ENCODE peak calls at places on chromosome 22, in eight cellular contexts. K, T, H, F, W, J, Y and N are unnamed samples.

GRCh38 chr22:44574581-44575343 is 76.7 kb upstream of the RTL6 start:
- DNase-seq in J (no peak), K (no peak), F (no peak), H (no peak), W (no peak), T (no peak), Y (peak), N (no peak)

GRCh38 chr22:26599505-26599904 is 9.6 kb upstream of the TPST2 start:
- DNase-seq in W (no peak), H (no peak), J (no peak), F (no peak), T (no peak), K (no peak), Y (no peak), N (no peak)

GRCh38 chr22:36571991-36572390 is 43.0 kb upstream of the EIF3D start:
- DNase-seq in Y (no peak), F (no peak), H (no peak), W (no peak), K (no peak), T (peak), J (no peak), N (no peak)

GRCh38 chr22:27185903-27186302 is 528.5 kb downstream of the MIAT start:
- DNase-seq in J (no peak), T (no peak), H (no peak), W (no peak), K (peak), Y (no peak), F (no peak), N (no peak)

GRCh38 chr22:29704528-29705285 is 15.1 kb upstream of the CABP7 start:
- DNase-seq in H (no peak), Y (no peak), J (peak), T (peak), F (peak), K (no peak), W (no peak), N (no peak)

GRCh38 chr22:19195796-19196731 is 17.5 kb upstream of the SLC25A1 start:
- DNase-seq in F (no peak), W (no peak), Y (no peak), T (no peak), J (no peak), K (no peak), H (no peak), N (no peak)

GRCh38 chr22:36027960-36028645 is 521 bp downstream of the RBFOX2 start:
- DNase-seq in F (peak), J (no peak), H (peak), T (no peak), Y (peak), W (peak), K (peak), N (peak)

GRCh38 chr22:31962392-31963113 is 18.2 kb downstream of the YWHAH start:
- DNase-seq in J (no peak), W (no peak), Y (no peak), H (no peak), K (no peak), F (no peak), T (no peak), N (no peak)

GRCh38 chr22:18078329-18079041 is 695 bp downstream of the PEX26 start:
- DNase-seq in J (peak), F (no peak), T (peak), Y (peak), W (no peak), K (no peak), H (peak), N (no peak)

GRCh38 chr22:25232301-25232700 is 12.9 kb downstream of the CRYBB2 start:
- DNase-seq in K (no peak), H (no peak), F (no peak), W (no peak), T (no peak), J (peak), Y (no peak), N (no peak)

GRCh38 chr22:17733484-17733883 is 40.8 kb downstream of the BID start:
- DNase-seq in Y (no peak), T (no peak), F (no peak), K (no peak), W (no peak), H (no peak), J (no peak), N (no peak)

GRCh38 chr22:19819911-19820879 is 34.5 kb downstream of the GNB1L start:
- DNase-seq in H (no peak), J (no peak), K (no peak), T (no peak), F (no peak), W (no peak), Y (no peak), N (peak)

GRCh38 chr22:46660604-46661201 is 40.5 kb downstream of the GRAMD4 start:
- DNase-seq in J (no peak), W (no peak), Y (no peak), H (no peak), K (no peak), T (peak), F (no peak), N (no peak)

GRCh38 chr22:29208502-29208862 is 2.8 kb downstream of the EMID1 start:
- DNase-seq in T (no peak), F (no peak), H (no peak), K (no peak), W (no peak), Y (no peak), J (no peak), N (no peak)

GRCh38 chr22:19448076-19448607 is 631 bp upstream of the C22orf39 start:
- DNase-seq in T (peak), W (no peak), F (no peak), J (peak), K (no peak), H (peak), Y (peak), N (no peak)

GRCh38 chr22:29581799-29582198 is 886 bp upstream of the NIPSNAP1 start:
- DNase-seq in J (no peak), H (no peak), W (no peak), Y (no peak), K (no peak), F (no peak), T (peak), N (no peak)

GRCh38 chr22:32660292-32660691 is 141.2 kb upstream of the TIMP3 start:
- DNase-seq in K (no peak), F (peak), Y (peak), W (peak), T (peak), J (peak), H (peak), N (no peak)

GRCh38 chr22:48335442-48336139 is 1492.1 kb downstream of the BRD1 start:
- DNase-seq in W (no peak), H (no peak), K (no peak), F (no peak), Y (peak), T (no peak), J (no peak), N (no peak)

GRCh38 chr22:45518580-45518991 is 15.9 kb downstream of the FBLN1 start:
- DNase-seq in H (no peak), F (no peak), Y (no peak), K (no peak), T (peak), J (no peak), W (no peak), N (no peak)

GRCh38 chr22:41028841-41029240 is 63.6 kb upstream of the EP300 start:
- DNase-seq in K (no peak), F (no peak), Y (no peak), W (no peak), H (no peak), T (no peak), J (peak), N (no peak)

GRCh38 chr22:44383071-44383575 is 70.4 kb upstream of the SHISAL1 start:
- DNase-seq in W (no peak), K (no peak), H (no peak), F (no peak), T (no peak), J (no peak), Y (no peak), N (no peak)

GRCh38 chr22:19429950-19430889 is 1.3 kb downstream of the HIRA start:
- DNase-seq in J (peak), H (peak), F (no peak), W (no peak), K (no peak), Y (no peak), T (peak), N (no peak)

GRCh38 chr22:42716649-42717127 is 4.0 kb downstream of the A4GALT start:
- DNase-seq in H (no peak), Y (no peak), T (no peak), K (no peak), W (no peak), F (no peak), J (no peak), N (no peak)

GRCh38 chr22:30572840-30573593 is 1.4 kb downstream of the GAL3ST1 start:
- DNase-seq in T (peak), W (no peak), H (no peak), Y (no peak), F (peak), K (no peak), J (no peak), N (no peak)

GRCh38 chr22:23218867-23219251 is 38.5 kb downstream of the BCR start:
- DNase-seq in J (peak), F (no peak), K (no peak), H (no peak), Y (peak), W (peak), T (peak), N (peak)

GRCh38 chr22:36546092-36546804 is 17.3 kb upstream of the EIF3D start:
- DNase-seq in J (peak), Y (peak), F (peak), H (peak), T (peak), W (no peak), K (no peak), N (no peak)

GRCh38 chr22:49663823-49664222 is 163.8 kb downstream of the BRD1 start:
- DNase-seq in J (no peak), H (no peak), Y (no peak), W (peak), T (no peak), K (peak), F (no peak), N (no peak)

GRCh38 chr22:34761111-34761510 is 304.8 kb upstream of the ISX start:
- DNase-seq in H (no peak), F (no peak), K (no peak), W (no peak), J (no peak), Y (no peak), T (no peak), N (no peak)

GRCh38 chr22:41576877-41577276 is 12.8 kb downstream of the PMM1 start:
- DNase-seq in W (peak), F (no peak), K (no peak), H (peak), T (peak), Y (peak), J (peak), N (no peak)

GRCh38 chr22:47175761-47176359 is 413.4 kb downstream of the TBC1D22A start:
- DNase-seq in F (no peak), H (no peak), W (no peak), Y (peak), K (peak), J (no peak), T (peak), N (peak)

GRCh38 chr22:30860176-30861105 is 108.1 kb downstream of the MORC2 start:
- DNase-seq in T (no peak), W (no peak), K (no peak), Y (no peak), H (peak), F (no peak), J (no peak), N (peak)

GRCh38 chr22:41555325-41555724 is 5.5 kb upstream of the CSDC2 start:
- DNase-seq in K (no peak), W (no peak), T (no peak), Y (no peak), H (no peak), J (peak), F (no peak), N (no peak)